ENCODE peak calls at places on chromosomes 4 and X, in four cellular contexts. One of them, this sample, is unnamed.

GRCh38 chr4:162015090-162015489 is 148.7 kb downstream of the FSTL5 start:
- DNase-seq in HFFc6: no peak
- DNase-seq in cerebellum: no peak
- DNase-seq in NCI-H2171 treated with DMSO at 0.1 percent for 48 hours: no peak
- DNase-seq in this sample: no peak

GRCh38 chrX:109845996-109846395 is 112.9 kb upstream of the ACSL4 start:
- DNase-seq in NCI-H2171 treated with DMSO at 0.1 percent for 48 hours: no peak
- DNase-seq in HFFc6: no peak
- DNase-seq in cerebellum: no peak
- DNase-seq in this sample: no peak

GRCh38 chr4:14719053-14719452 is 283.2 kb upstream of the CPEB2 start:
- DNase-seq in NCI-H2171 treated with DMSO at 0.1 percent for 48 hours: no peak
- DNase-seq in HFFc6: no peak
- DNase-seq in cerebellum: no peak
- DNase-seq in this sample: no peak

GRCh38 chr4:89114100-89114499 is 2.8 kb downstream of the TIGD2 start:
- DNase-seq in cerebellum: no peak
- DNase-seq in HFFc6: no peak
- DNase-seq in NCI-H2171 treated with DMSO at 0.1 percent for 48 hours: no peak
- DNase-seq in this sample: no peak

GRCh38 chr4:177177446-177178160 is 132.1 kb upstream of the NEIL3 start:
- DNase-seq in cerebellum: no peak
- DNase-seq in HFFc6: peak
- DNase-seq in NCI-H2171 treated with DMSO at 0.1 percent for 48 hours: no peak
- DNase-seq in this sample: no peak

GRCh38 chr4:109994415-109994827 is 81.7 kb downstream of the EGF start:
- DNase-seq in HFFc6: no peak
- DNase-seq in NCI-H2171 treated with DMSO at 0.1 percent for 48 hours: no peak
- DNase-seq in cerebellum: no peak
- DNase-seq in this sample: no peak

GRCh38 chr4:184849184-184849583 is 23.4 kb upstream of the ACSL1 start:
- DNase-seq in cerebellum: no peak
- DNase-seq in NCI-H2171 treated with DMSO at 0.1 percent for 48 hours: no peak
- DNase-seq in HFFc6: peak
- DNase-seq in this sample: no peak

GRCh38 chr4:87005369-87005689 is 70.5 kb downstream of the AFF1 start:
- DNase-seq in NCI-H2171 treated with DMSO at 0.1 percent for 48 hours: no peak
- DNase-seq in cerebellum: no peak
- DNase-seq in HFFc6: no peak
- DNase-seq in this sample: no peak

GRCh38 chr4:55318135-55318534 is 27.9 kb upstream of the SRD5A3 start:
- DNase-seq in NCI-H2171 treated with DMSO at 0.1 percent for 48 hours: no peak
- DNase-seq in cerebellum: no peak
- DNase-seq in HFFc6: no peak
- DNase-seq in this sample: no peak

GRCh38 chrX:150219374-150220185 is 143.5 kb upstream of the MAMLD1 start:
- DNase-seq in cerebellum: no peak
- DNase-seq in HFFc6: peak
- DNase-seq in NCI-H2171 treated with DMSO at 0.1 percent for 48 hours: no peak
- DNase-seq in this sample: no peak

GRCh38 chrX:124231454-124231853 is 101.0 kb upstream of the TEX13D start:
- DNase-seq in HFFc6: no peak
- DNase-seq in cerebellum: no peak
- DNase-seq in NCI-H2171 treated with DMSO at 0.1 percent for 48 hours: no peak
- DNase-seq in this sample: no peak

GRCh38 chrX:68929332-68930150 is 100.7 kb downstream of the EFNB1 start:
- DNase-seq in cerebellum: no peak
- DNase-seq in HFFc6: peak
- DNase-seq in NCI-H2171 treated with DMSO at 0.1 percent for 48 hours: no peak
- DNase-seq in this sample: no peak

GRCh38 chr4:32858971-32859370 is 2138.8 kb downstream of the PCDH7 start:
- DNase-seq in HFFc6: peak
- DNase-seq in NCI-H2171 treated with DMSO at 0.1 percent for 48 hours: no peak
- DNase-seq in cerebellum: no peak
- DNase-seq in this sample: no peak

GRCh38 chrX:9144643-9145290 is 110.8 kb upstream of the FAM9B start:
- DNase-seq in NCI-H2171 treated with DMSO at 0.1 percent for 48 hours: peak
- DNase-seq in HFFc6: no peak
- DNase-seq in cerebellum: no peak
- DNase-seq in this sample: no peak

GRCh38 chr4:5751073-5751917 is 40.3 kb downstream of the EVC start:
- DNase-seq in cerebellum: no peak
- DNase-seq in NCI-H2171 treated with DMSO at 0.1 percent for 48 hours: no peak
- DNase-seq in HFFc6: peak
- DNase-seq in this sample: no peak

GRCh38 chr4:57081651-57082349 is 28.4 kb downstream of the IGFBP7 start:
- DNase-seq in HFFc6: no peak
- DNase-seq in NCI-H2171 treated with DMSO at 0.1 percent for 48 hours: no peak
- DNase-seq in cerebellum: no peak
- DNase-seq in this sample: no peak

GRCh38 chr4:1601852-1602525 is 82.1 kb downstream of the FAM53A start:
- DNase-seq in HFFc6: no peak
- DNase-seq in cerebellum: no peak
- DNase-seq in NCI-H2171 treated with DMSO at 0.1 percent for 48 hours: no peak
- DNase-seq in this sample: no peak

GRCh38 chr4:123327346-123327745 is 69.2 kb upstream of the SPRY1 start:
- DNase-seq in HFFc6: no peak
- DNase-seq in NCI-H2171 treated with DMSO at 0.1 percent for 48 hours: no peak
- DNase-seq in cerebellum: no peak
- DNase-seq in this sample: no peak